ENCODE peak calls at places on chromosomes 2 and 18, in five cellular contexts. One of them, this sample, is unnamed.

GRCh38 chr2:46925444-46926351 is 10.1 kb upstream of the MCFD2 start:
- DNase-seq in right atrium auricular region: no peak
- DNase-seq in heart right ventricle: no peak
- DNase-seq in left ventricle myocardium inferior: no peak
- DNase-seq in colonic mucosa: no peak
- DNase-seq in this sample: no peak

GRCh38 chr2:134842930-134843490 is 4.6 kb downstream of the ACMSD start:
- DNase-seq in right atrium auricular region: no peak
- DNase-seq in heart right ventricle: no peak
- DNase-seq in left ventricle myocardium inferior: no peak
- DNase-seq in colonic mucosa: no peak
- DNase-seq in this sample: no peak

GRCh38 chr18:824179-824578 is 12.1 kb upstream of the YES1 start:
- DNase-seq in right atrium auricular region: no peak
- DNase-seq in heart right ventricle: no peak
- DNase-seq in left ventricle myocardium inferior: no peak
- DNase-seq in colonic mucosa: no peak
- DNase-seq in this sample: no peak

GRCh38 chr18:22169011-22169888 is at the start of gene GATA6:
- DNase-seq in right atrium auricular region: peak
- DNase-seq in heart right ventricle: peak
- DNase-seq in left ventricle myocardium inferior: peak
- DNase-seq in colonic mucosa: peak
- DNase-seq in this sample: peak

GRCh38 chr18:57951999-57952774 is 91.8 kb upstream of the NEDD4L start:
- DNase-seq in right atrium auricular region: no peak
- DNase-seq in heart right ventricle: no peak
- DNase-seq in left ventricle myocardium inferior: no peak
- DNase-seq in colonic mucosa: no peak
- DNase-seq in this sample: no peak

GRCh38 chr18:23114171-23114881 is 21.0 kb upstream of the CABLES1 start:
- DNase-seq in right atrium auricular region: no peak
- DNase-seq in heart right ventricle: no peak
- DNase-seq in left ventricle myocardium inferior: no peak
- DNase-seq in colonic mucosa: no peak
- DNase-seq in this sample: no peak

GRCh38 chr2:47870668-47871540 is 35.4 kb downstream of the FBXO11 start:
- DNase-seq in right atrium auricular region: no peak
- DNase-seq in heart right ventricle: no peak
- DNase-seq in left ventricle myocardium inferior: no peak
- DNase-seq in colonic mucosa: no peak
- DNase-seq in this sample: no peak

GRCh38 chr2:79855264-79856006 is 342.6 kb downstream of the CTNNA2 start:
- DNase-seq in right atrium auricular region: no peak
- DNase-seq in heart right ventricle: no peak
- DNase-seq in left ventricle myocardium inferior: no peak
- DNase-seq in colonic mucosa: peak
- DNase-seq in this sample: no peak

GRCh38 chr18:58288922-58289797 is 245.1 kb downstream of the NEDD4L start:
- DNase-seq in right atrium auricular region: no peak
- DNase-seq in heart right ventricle: no peak
- DNase-seq in left ventricle myocardium inferior: no peak
- DNase-seq in colonic mucosa: no peak
- DNase-seq in this sample: no peak

GRCh38 chr2:197088694-197089093 is 162.2 kb upstream of the PGAP1 start:
- DNase-seq in right atrium auricular region: no peak
- DNase-seq in heart right ventricle: no peak
- DNase-seq in left ventricle myocardium inferior: no peak
- DNase-seq in colonic mucosa: no peak
- DNase-seq in this sample: no peak

GRCh38 chr2:207221731-207222130 is 56.0 kb upstream of the KLF7 start:
- DNase-seq in right atrium auricular region: no peak
- DNase-seq in heart right ventricle: no peak
- DNase-seq in left ventricle myocardium inferior: no peak
- DNase-seq in colonic mucosa: no peak
- DNase-seq in this sample: no peak

GRCh38 chr2:118202707-118203303 is 114.5 kb downstream of the INSIG2 start:
- DNase-seq in right atrium auricular region: no peak
- DNase-seq in heart right ventricle: no peak
- DNase-seq in left ventricle myocardium inferior: no peak
- DNase-seq in colonic mucosa: no peak
- DNase-seq in this sample: peak

GRCh38 chr2:122652670-122653069 is 897.2 kb downstream of the TSN start:
- DNase-seq in right atrium auricular region: no peak
- DNase-seq in heart right ventricle: no peak
- DNase-seq in left ventricle myocardium inferior: no peak
- DNase-seq in colonic mucosa: no peak
- DNase-seq in this sample: no peak

GRCh38 chr2:9191044-9191481 is 15.5 kb upstream of the ASAP2 start:
- DNase-seq in right atrium auricular region: peak
- DNase-seq in heart right ventricle: peak
- DNase-seq in left ventricle myocardium inferior: peak
- DNase-seq in colonic mucosa: no peak
- DNase-seq in this sample: no peak

GRCh38 chr2:237507478-237507877 is 20.4 kb downstream of the MLPH start:
- DNase-seq in right atrium auricular region: no peak
- DNase-seq in heart right ventricle: no peak
- DNase-seq in left ventricle myocardium inferior: no peak
- DNase-seq in colonic mucosa: no peak
- DNase-seq in this sample: no peak

GRCh38 chr2:172082105-172082943 is 3.0 kb upstream of the DLX1 start:
- DNase-seq in right atrium auricular region: no peak
- DNase-seq in heart right ventricle: no peak
- DNase-seq in left ventricle myocardium inferior: no peak
- DNase-seq in colonic mucosa: no peak
- DNase-seq in this sample: no peak

GRCh38 chr2:8028436-8028835 is 653.4 kb upstream of the ID2 start:
- DNase-seq in right atrium auricular region: peak
- DNase-seq in heart right ventricle: no peak
- DNase-seq in left ventricle myocardium inferior: no peak
- DNase-seq in colonic mucosa: no peak
- DNase-seq in this sample: no peak

GRCh38 chr2:429575-430254 is 141.8 kb upstream of the ALKAL2 start:
- DNase-seq in right atrium auricular region: no peak
- DNase-seq in heart right ventricle: no peak
- DNase-seq in left ventricle myocardium inferior: no peak
- DNase-seq in colonic mucosa: peak
- DNase-seq in this sample: no peak

GRCh38 chr2:23489471-23490400 is 104.8 kb downstream of the KLHL29 start:
- DNase-seq in right atrium auricular region: no peak
- DNase-seq in heart right ventricle: no peak
- DNase-seq in left ventricle myocardium inferior: no peak
- DNase-seq in colonic mucosa: no peak
- DNase-seq in this sample: no peak

GRCh38 chr2:61605245-61605644 is 67.1 kb upstream of the XPO1 start:
- DNase-seq in right atrium auricular region: no peak
- DNase-seq in heart right ventricle: no peak
- DNase-seq in left ventricle myocardium inferior: no peak
- DNase-seq in colonic mucosa: no peak
- DNase-seq in this sample: no peak

GRCh38 chr18:35158728-35159443 is 81.9 kb upstream of the ZNF397 start:
- DNase-seq in right atrium auricular region: no peak
- DNase-seq in heart right ventricle: no peak
- DNase-seq in left ventricle myocardium inferior: no peak
- DNase-seq in colonic mucosa: no peak
- DNase-seq in this sample: no peak

GRCh38 chr2:119711352-119711751 is 32.4 kb downstream of the TMEM177 start:
- DNase-seq in right atrium auricular region: no peak
- DNase-seq in heart right ventricle: no peak
- DNase-seq in left ventricle myocardium inferior: no peak
- DNase-seq in colonic mucosa: no peak
- DNase-seq in this sample: no peak

GRCh38 chr2:167438206-167438605 is 549.9 kb downstream of the XIRP2 start:
- DNase-seq in right atrium auricular region: no peak
- DNase-seq in heart right ventricle: no peak
- DNase-seq in left ventricle myocardium inferior: no peak
- DNase-seq in colonic mucosa: peak
- DNase-seq in this sample: no peak

GRCh38 chr2:134014196-134014960 is 239.5 kb upstream of the MGAT5 start:
- DNase-seq in right atrium auricular region: no peak
- DNase-seq in heart right ventricle: no peak
- DNase-seq in left ventricle myocardium inferior: no peak
- DNase-seq in colonic mucosa: no peak
- DNase-seq in this sample: no peak

GRCh38 chr18:72727038-72727690 is 140.6 kb downstream of the NETO1 start:
- DNase-seq in right atrium auricular region: no peak
- DNase-seq in heart right ventricle: no peak
- DNase-seq in left ventricle myocardium inferior: no peak
- DNase-seq in colonic mucosa: no peak
- DNase-seq in this sample: no peak

GRCh38 chr2:95260028-95261023 is 13.9 kb upstream of the PROM2 start:
- DNase-seq in right atrium auricular region: no peak
- DNase-seq in heart right ventricle: no peak
- DNase-seq in left ventricle myocardium inferior: no peak
- DNase-seq in colonic mucosa: no peak
- DNase-seq in this sample: no peak

GRCh38 chr2:60565472-60565871 is 12.0 kb upstream of the BCL11A start:
- DNase-seq in right atrium auricular region: no peak
- DNase-seq in heart right ventricle: no peak
- DNase-seq in left ventricle myocardium inferior: no peak
- DNase-seq in colonic mucosa: peak
- DNase-seq in this sample: no peak

GRCh38 chr2:152466925-152467676 is 132.1 kb downstream of the FMNL2 start:
- DNase-seq in right atrium auricular region: no peak
- DNase-seq in heart right ventricle: no peak
- DNase-seq in left ventricle myocardium inferior: no peak
- DNase-seq in colonic mucosa: no peak
- DNase-seq in this sample: no peak

GRCh38 chr2:69375494-69376353 is 11.3 kb downstream of the GFPT1 start:
- DNase-seq in right atrium auricular region: no peak
- DNase-seq in heart right ventricle: no peak
- DNase-seq in left ventricle myocardium inferior: no peak
- DNase-seq in colonic mucosa: peak
- DNase-seq in this sample: no peak

GRCh38 chr18:62523631-62524442 is 1.0 kb downstream of the ZCCHC2 start:
- DNase-seq in right atrium auricular region: peak
- DNase-seq in heart right ventricle: peak
- DNase-seq in left ventricle myocardium inferior: peak
- DNase-seq in colonic mucosa: peak
- DNase-seq in this sample: peak

GRCh38 chr2:96977631-96978195 is 8.7 kb downstream of the FAM178B start:
- DNase-seq in right atrium auricular region: no peak
- DNase-seq in heart right ventricle: no peak
- DNase-seq in left ventricle myocardium inferior: no peak
- DNase-seq in colonic mucosa: no peak
- DNase-seq in this sample: no peak

GRCh38 chr18:36572135-36572856 is 256.5 kb downstream of the TPGS2 start:
- DNase-seq in right atrium auricular region: no peak
- DNase-seq in heart right ventricle: no peak
- DNase-seq in left ventricle myocardium inferior: no peak
- DNase-seq in colonic mucosa: peak
- DNase-seq in this sample: no peak

GRCh38 chr2:241763551-241764271 is 12.9 kb upstream of the GAL3ST2 start:
- DNase-seq in right atrium auricular region: no peak
- DNase-seq in heart right ventricle: no peak
- DNase-seq in left ventricle myocardium inferior: no peak
- DNase-seq in colonic mucosa: no peak
- DNase-seq in this sample: no peak

GRCh38 chr2:239257511-239257937 is 143.3 kb downstream of the HDAC4 start:
- DNase-seq in right atrium auricular region: no peak
- DNase-seq in heart right ventricle: no peak
- DNase-seq in left ventricle myocardium inferior: no peak
- DNase-seq in colonic mucosa: no peak
- DNase-seq in this sample: no peak

GRCh38 chr2:9693138-9693520 is 62.3 kb upstream of the YWHAQ start:
- DNase-seq in right atrium auricular region: peak
- DNase-seq in heart right ventricle: peak
- DNase-seq in left ventricle myocardium inferior: peak
- DNase-seq in colonic mucosa: no peak
- DNase-seq in this sample: no peak

GRCh38 chr18:35478520-35479435 is 19.0 kb downstream of the INO80C start:
- DNase-seq in right atrium auricular region: no peak
- DNase-seq in heart right ventricle: no peak
- DNase-seq in left ventricle myocardium inferior: no peak
- DNase-seq in colonic mucosa: peak
- DNase-seq in this sample: peak

GRCh38 chr2:146820672-146821071 is 1024.2 kb upstream of the ACVR2A start:
- DNase-seq in right atrium auricular region: no peak
- DNase-seq in heart right ventricle: no peak
- DNase-seq in left ventricle myocardium inferior: no peak
- DNase-seq in colonic mucosa: no peak
- DNase-seq in this sample: no peak
- H3K4me3 ChIP-seq in right atrium auricular region: no peak
- H3K4me3 ChIP-seq in heart right ventricle: no peak
- H3K4me3 ChIP-seq in left ventricle myocardium inferior: no peak
- H3K4me3 ChIP-seq in colonic mucosa: no peak
- H3K4me3 ChIP-seq in this sample: no peak

GRCh38 chr2:101710036-101710689 is 12.7 kb downstream of the MAP4K4 start:
- DNase-seq in right atrium auricular region: no peak
- DNase-seq in heart right ventricle: no peak
- DNase-seq in left ventricle myocardium inferior: no peak
- DNase-seq in colonic mucosa: no peak
- DNase-seq in this sample: no peak
- H3K27ac ChIP-seq in right atrium auricular region: peak
- H3K27ac ChIP-seq in heart right ventricle: no peak
- H3K27ac ChIP-seq in left ventricle myocardium inferior: peak
- H3K27ac ChIP-seq in colonic mucosa: no peak
- H3K27ac ChIP-seq in this sample: no peak

GRCh38 chr18:55777666-55778304 is 189.8 kb upstream of the TCF4 start:
- DNase-seq in right atrium auricular region: no peak
- DNase-seq in heart right ventricle: no peak
- DNase-seq in left ventricle myocardium inferior: no peak
- DNase-seq in colonic mucosa: no peak
- DNase-seq in this sample: no peak

GRCh38 chr18:55779711-55780590 is 192.0 kb upstream of the TCF4 start:
- DNase-seq in right atrium auricular region: no peak
- DNase-seq in heart right ventricle: peak
- DNase-seq in left ventricle myocardium inferior: peak
- DNase-seq in colonic mucosa: no peak
- DNase-seq in this sample: peak

GRCh38 chr18:55780591-55781071 is 192.6 kb upstream of the TCF4 start:
- DNase-seq in right atrium auricular region: no peak
- DNase-seq in heart right ventricle: no peak
- DNase-seq in left ventricle myocardium inferior: no peak
- DNase-seq in colonic mucosa: no peak
- DNase-seq in this sample: no peak

GRCh38 chr18:55779461-55779710 is 191.4 kb upstream of the TCF4 start:
- DNase-seq in right atrium auricular region: peak
- DNase-seq in heart right ventricle: peak
- DNase-seq in left ventricle myocardium inferior: peak
- DNase-seq in colonic mucosa: no peak
- DNase-seq in this sample: no peak

GRCh38 chr18:55778731-55779460 is 190.9 kb upstream of the TCF4 start:
- DNase-seq in right atrium auricular region: no peak
- DNase-seq in heart right ventricle: no peak
- DNase-seq in left ventricle myocardium inferior: no peak
- DNase-seq in colonic mucosa: no peak
- DNase-seq in this sample: no peak
- H3K4me3 ChIP-seq in right atrium auricular region: peak
- H3K4me3 ChIP-seq in heart right ventricle: peak
- H3K4me3 ChIP-seq in left ventricle myocardium inferior: peak
- H3K4me3 ChIP-seq in colonic mucosa: peak
- H3K4me3 ChIP-seq in this sample: peak

GRCh38 chr18:32021756-32022564 is 3.3 kb downstream of the RNF125 start:
- DNase-seq in right atrium auricular region: no peak
- DNase-seq in heart right ventricle: no peak
- DNase-seq in left ventricle myocardium inferior: no peak
- DNase-seq in colonic mucosa: no peak
- DNase-seq in this sample: no peak

GRCh38 chr18:32018331-32019250 is at the start of gene RNF125:
- DNase-seq in right atrium auricular region: peak
- DNase-seq in heart right ventricle: peak
- DNase-seq in left ventricle myocardium inferior: peak
- DNase-seq in colonic mucosa: peak
- DNase-seq in this sample: peak

GRCh38 chr18:32019251-32019943 is 772 bp downstream of the RNF125 start:
- DNase-seq in right atrium auricular region: no peak
- DNase-seq in heart right ventricle: peak
- DNase-seq in left ventricle myocardium inferior: peak
- DNase-seq in colonic mucosa: peak
- DNase-seq in this sample: peak
- H3K27ac ChIP-seq in right atrium auricular region: peak
- H3K27ac ChIP-seq in heart right ventricle: peak
- H3K27ac ChIP-seq in left ventricle myocardium inferior: peak
- H3K27ac ChIP-seq in colonic mucosa: peak
- H3K27ac ChIP-seq in this sample: peak

This sample was measured in right lobe of liver.